ENCODE peak calls at places on chromosome 22, in four cellular contexts. H is PC-3, Q is MM.1S, Y is neural progenitor cell. A is an unnamed sample.

GRCh38 chr22:34334893-34335292 is 414.6 kb upstream of the LARGE1 start:
- DNase-seq in H (no peak), Q (no peak), Y (no peak), A (no peak)

GRCh38 chr22:26617251-26618199 is at the start of gene CRYBB1:
- DNase-seq in H (no peak), Q (peak), Y (peak), A (no peak)

GRCh38 chr22:18950141-18950540 is 14.0 kb upstream of the PRODH start:
- DNase-seq in H (no peak), Q (no peak), Y (no peak), A (no peak)

GRCh38 chr22:43197271-43197941 is 10.5 kb upstream of the TTLL12 start:
- DNase-seq in H (no peak), Q (peak), Y (no peak), A (peak)

GRCh38 chr22:34903416-34903815 is 162.5 kb upstream of the ISX start:
- DNase-seq in H (no peak), Q (no peak), Y (no peak), A (no peak)

GRCh38 chr22:20174785-20175596 is 24.1 kb upstream of the CCDC188 start:
- DNase-seq in H (no peak), Q (no peak), Y (peak), A (peak)

GRCh38 chr22:21961886-21962654 is 9.4 kb upstream of the PPM1F start:
- DNase-seq in H (peak), Q (no peak), Y (no peak), A (peak)

GRCh38 chr22:40491990-40492631 is 121.7 kb downstream of the SGSM3 start:
- DNase-seq in H (no peak), Q (peak), Y (no peak), A (peak)

GRCh38 chr22:17300926-17301325 is 68.3 kb upstream of the CECR2 start:
- DNase-seq in H (no peak), Q (no peak), Y (no peak), A (no peak)

GRCh38 chr22:28450109-28450508 is 229.5 kb downstream of the TTC28 start:
- DNase-seq in H (no peak), Q (no peak), Y (no peak), A (no peak)

GRCh38 chr22:28444659-28445058 is 235.0 kb downstream of the TTC28 start:
- DNase-seq in H (no peak), Q (no peak), Y (no peak), A (peak)

GRCh38 chr22:28442951-28443876 is 236.4 kb downstream of the TTC28 start:
- DNase-seq in H (no peak), Q (no peak), Y (peak), A (peak)

GRCh38 chr22:28454431-28455064 is 225.1 kb downstream of the TTC28 start:
- DNase-seq in H (no peak), Q (no peak), Y (no peak), A (no peak)

DNA sequence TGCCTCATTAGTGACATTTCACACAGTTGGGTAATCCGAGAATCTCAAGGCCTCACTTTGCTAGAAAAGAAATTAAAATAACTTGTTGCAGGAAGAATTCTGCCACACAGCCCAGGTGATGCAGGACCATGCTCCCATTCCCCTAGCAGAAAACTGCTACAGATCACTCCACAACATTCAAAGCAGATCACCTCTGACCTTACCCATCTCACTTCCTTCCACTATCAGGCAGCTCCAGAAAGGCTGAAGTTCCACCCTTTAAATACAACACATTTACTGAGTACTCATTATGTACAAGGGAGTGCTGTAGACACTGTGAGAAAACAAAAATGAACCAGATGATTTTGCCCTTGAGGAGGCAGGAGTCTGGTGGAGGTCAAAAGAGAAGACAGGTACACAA is 231.0 kb downstream of the TTC28 start:
- DNase-seq in H (no peak), Q (no peak), Y (no peak), A (no peak)
- H3K27ac ChIP-seq in H (no peak), Q (no peak), Y (no peak), A (no peak)

GRCh38 chr22:37050913-37051628 is 471 bp upstream of the KCTD17 start:
- DNase-seq in H (no peak), Q (no peak), Y (no peak), A (no peak)
- H3K9ac ChIP-seq in H (no peak), Q (no peak), Y (no peak), A (no peak)

GRCh38 chr22:47221840-47222615 is 459.6 kb downstream of the TBC1D22A start:
- DNase-seq in H (no peak), Q (no peak), Y (no peak), A (no peak)
- TF ChIP-seq EZH2phosphoT487 in H (no peak), Q (no peak), Y (no peak), A (no peak)

GRCh38 chr22:49753961-49754673 is 73.6 kb downstream of the BRD1 start:
- DNase-seq in H (no peak), Q (peak), Y (no peak), A (no peak)
- H3K27ac ChIP-seq in H (no peak), Q (no peak), Y (no peak), A (no peak)

DNA sequence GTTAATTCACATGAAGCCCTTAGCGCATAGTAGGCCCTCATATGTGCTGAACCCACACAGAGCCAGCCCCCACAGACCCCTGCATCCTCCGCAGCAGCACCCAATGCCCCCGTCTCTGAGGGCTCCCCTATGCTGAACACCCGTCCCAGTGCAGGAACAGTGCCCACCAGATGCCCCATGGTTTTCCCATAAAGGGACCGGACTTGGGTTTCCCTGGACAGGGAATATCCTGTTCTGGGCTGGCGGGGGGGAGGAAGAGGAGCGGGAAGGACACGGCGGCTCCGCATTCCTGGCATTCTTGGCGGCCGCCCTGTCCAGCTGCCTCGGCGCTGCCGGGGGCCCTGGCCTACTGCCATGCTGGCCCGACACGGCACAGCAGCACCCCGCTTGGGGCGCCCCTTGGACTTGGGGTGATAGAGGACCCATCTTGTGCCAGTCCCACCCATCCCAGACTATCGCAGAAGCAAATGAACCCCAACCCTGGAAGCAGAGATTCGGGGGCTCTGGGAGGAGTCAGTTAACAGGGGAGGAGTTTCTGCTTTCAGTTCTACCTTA is 23.7 kb upstream of the CBX7 start:
- DNase-seq in H (peak), Q (no peak), Y (peak), A (peak)
- H3K9ac ChIP-seq in H (no peak), Q (no peak), Y (no peak), A (no peak)

GRCh38 chr22:44530106-44530505 is 32.1 kb upstream of the RTL6 start:
- DNase-seq in H (no peak), Q (no peak), Y (no peak), A (peak)

GRCh38 chr22:44524806-44525205 is 26.8 kb upstream of the RTL6 start:
- DNase-seq in H (no peak), Q (no peak), Y (no peak), A (no peak)

GRCh38 chr22:44525872-44526271 is 27.8 kb upstream of the RTL6 start:
- DNase-seq in H (no peak), Q (no peak), Y (no peak), A (no peak)

GRCh38 chr22:44523981-44524759 is 26.1 kb upstream of the RTL6 start:
- DNase-seq in H (no peak), Q (no peak), Y (no peak), A (peak)

GRCh38 chr22:44526431-44527115 is 28.5 kb upstream of the RTL6 start:
- DNase-seq in H (no peak), Q (no peak), Y (no peak), A (no peak)
- TF ChIP-seq EZH2phosphoT487 in H (no peak), Q (no peak), Y (no peak), A (no peak)

DNA sequence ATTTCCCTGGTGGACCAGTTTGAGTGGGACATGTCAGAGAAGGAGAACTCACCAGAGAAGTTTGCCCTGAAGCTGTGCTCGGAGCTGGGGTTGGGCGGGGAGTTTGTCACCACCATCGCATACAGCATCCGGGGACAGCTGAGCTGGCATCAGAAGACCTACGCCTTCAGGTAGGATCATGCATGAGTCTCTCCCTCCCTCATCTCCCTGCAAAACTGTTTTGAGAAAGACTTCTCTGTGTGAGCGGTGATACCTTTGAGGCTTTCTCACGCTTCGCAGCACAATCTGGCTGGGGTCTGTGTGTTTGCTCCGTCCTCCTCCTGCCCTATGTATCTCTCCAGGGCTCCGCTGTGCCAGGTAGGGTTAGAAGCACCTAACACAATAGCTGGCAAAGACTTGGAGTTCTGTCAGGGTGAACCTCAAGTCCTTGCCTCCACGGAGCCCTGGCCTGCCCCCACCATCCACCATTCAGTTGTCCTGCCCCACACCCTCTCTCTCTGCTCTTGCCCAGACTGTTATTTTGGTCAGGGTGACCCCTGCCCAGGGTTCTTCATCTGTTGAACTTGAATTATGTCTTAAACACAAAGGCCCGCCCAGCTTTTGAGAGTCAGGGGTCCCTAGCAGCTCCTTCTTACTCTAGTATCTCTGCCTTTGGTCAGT is 13.4 kb downstream of the DERL3 start:
- DNase-seq in H (no peak), Q (no peak), Y (no peak), A (no peak)
- H3K27ac ChIP-seq in H (no peak), Q (no peak), Y (peak), A (peak)